ENCODE peak calls at places on chromosome 5, in nine cellular contexts. Q, T, W, A, L, P, I, X and R are unnamed samples. For H3K4me1, the result is how much of the 10 kb centered on the place peaks cover.

GRCh38 chr5:39765381-39765780 is 340.6 kb upstream of the DAB2 start:
- DNase-seq in Q (no peak), T (no peak), W (no peak), A (no peak), L (no peak), P (no peak), I (no peak), X (no peak), R (no peak)

GRCh38 chr5:133425764-133426738 is 186.3 kb downstream of the FSTL4 start:
- DNase-seq in Q (no peak), T (no peak), W (no peak), A (peak), L (no peak), P (no peak), I (no peak), X (no peak), R (no peak)

GRCh38 chr5:107058239-107058638 is 612.5 kb downstream of the EFNA5 start:
- DNase-seq in Q (no peak), T (no peak), W (no peak), A (no peak), L (peak), P (no peak), I (no peak), X (no peak), R (no peak)

GRCh38 chr5:32311404-32312193 is 1.1 kb downstream of the MTMR12 start:
- DNase-seq in Q (peak), T (no peak), W (no peak), A (peak), L (no peak), P (no peak), I (peak), X (peak), R (no peak)

GRCh38 chr5:119315516-119315949 is 40.3 kb upstream of the TNFAIP8 start:
- DNase-seq in Q (peak), T (peak), W (peak), A (no peak), L (peak), P (no peak), I (peak), X (peak), R (no peak)

GRCh38 chr5:17355585-17356346 is 138.3 kb downstream of the BASP1 start:
- DNase-seq in Q (no peak), T (no peak), W (no peak), A (no peak), L (peak), P (no peak), I (no peak), X (no peak), R (no peak)

GRCh38 chr5:120564013-120564412 is 99.9 kb downstream of the PRR16 start:
- DNase-seq in Q (no peak), T (no peak), W (peak), A (no peak), L (no peak), P (no peak), I (no peak), X (no peak), R (no peak)

GRCh38 chr5:40441733-40442132 is 238.0 kb upstream of the PTGER4 start:
- DNase-seq in Q (no peak), T (peak), W (no peak), A (no peak), L (no peak), P (no peak), I (no peak), X (no peak), R (no peak)

GRCh38 chr5:1099931-1100651 is 11.8 kb downstream of the SLC12A7 start:
- DNase-seq in Q (no peak), T (peak), W (peak), A (peak), L (no peak), P (peak), I (no peak), X (no peak), R (no peak)

GRCh38 chr5:178394074-178394473 is 161.5 kb upstream of the PHYKPL start:
- DNase-seq in Q (no peak), T (no peak), W (no peak), A (no peak), L (no peak), P (no peak), I (no peak), X (no peak), R (no peak)

GRCh38 chr5:173035904-173036707 is 20.0 kb upstream of the CREBRF start:
- DNase-seq in Q (no peak), T (no peak), W (no peak), A (no peak), L (no peak), P (no peak), I (peak), X (no peak), R (no peak)

GRCh38 chr5:173027905-173028304 is 28.2 kb upstream of the CREBRF start:
- DNase-seq in Q (no peak), T (no peak), W (no peak), A (no peak), L (no peak), P (no peak), I (no peak), X (no peak), R (no peak)

GRCh38 chr5:173029499-173029921 is 26.6 kb upstream of the CREBRF start:
- DNase-seq in Q (peak), T (no peak), W (no peak), A (no peak), L (no peak), P (no peak), I (peak), X (no peak), R (no peak)

GRCh38 chr5:173028811-173029327 is 27.3 kb upstream of the CREBRF start:
- DNase-seq in Q (no peak), T (no peak), W (no peak), A (no peak), L (no peak), P (no peak), I (no peak), X (no peak), R (no peak)

DNA sequence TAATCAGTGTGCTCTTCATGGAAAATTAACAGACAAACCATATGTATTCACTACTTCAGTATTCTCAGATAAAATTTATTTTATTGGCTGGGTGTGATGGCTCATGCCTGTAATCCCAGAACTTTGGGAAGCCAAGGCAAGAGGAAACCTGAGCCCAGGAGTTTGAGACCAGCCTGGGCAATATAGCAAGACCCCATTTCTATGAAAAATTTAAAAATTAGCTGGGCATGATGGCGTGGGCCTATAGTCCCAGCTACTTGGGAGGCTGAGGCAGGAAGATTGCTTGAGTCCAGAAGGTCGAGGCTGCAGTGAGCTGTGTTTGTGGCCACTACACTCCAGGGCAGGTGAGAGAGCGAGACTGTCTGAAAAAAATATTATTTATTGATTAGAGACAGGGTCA is 23.4 kb upstream of the CREBRF start:
- DNase-seq in Q (no peak), T (no peak), W (no peak), A (no peak), L (no peak), P (no peak), I (no peak), X (no peak), R (no peak)
- H3K4me1 ChIP-seq in Q (under half), T (half or more), W (under half), A (under half), L (under half), P (half or more), I (half or more), X (half or more), R (half or more)

GRCh38 chr5:149800563-149801103 is 70.5 kb downstream of the PPARGC1B start:
- DNase-seq in Q (peak), T (no peak), W (no peak), A (no peak), L (no peak), P (no peak), I (no peak), X (no peak), R (no peak)
- H3K4me1 ChIP-seq in Q (under half), T (under half), W (under half), A (under half), L (half or more), P (under half), I (under half), X (under half), R (half or more)

DNA sequence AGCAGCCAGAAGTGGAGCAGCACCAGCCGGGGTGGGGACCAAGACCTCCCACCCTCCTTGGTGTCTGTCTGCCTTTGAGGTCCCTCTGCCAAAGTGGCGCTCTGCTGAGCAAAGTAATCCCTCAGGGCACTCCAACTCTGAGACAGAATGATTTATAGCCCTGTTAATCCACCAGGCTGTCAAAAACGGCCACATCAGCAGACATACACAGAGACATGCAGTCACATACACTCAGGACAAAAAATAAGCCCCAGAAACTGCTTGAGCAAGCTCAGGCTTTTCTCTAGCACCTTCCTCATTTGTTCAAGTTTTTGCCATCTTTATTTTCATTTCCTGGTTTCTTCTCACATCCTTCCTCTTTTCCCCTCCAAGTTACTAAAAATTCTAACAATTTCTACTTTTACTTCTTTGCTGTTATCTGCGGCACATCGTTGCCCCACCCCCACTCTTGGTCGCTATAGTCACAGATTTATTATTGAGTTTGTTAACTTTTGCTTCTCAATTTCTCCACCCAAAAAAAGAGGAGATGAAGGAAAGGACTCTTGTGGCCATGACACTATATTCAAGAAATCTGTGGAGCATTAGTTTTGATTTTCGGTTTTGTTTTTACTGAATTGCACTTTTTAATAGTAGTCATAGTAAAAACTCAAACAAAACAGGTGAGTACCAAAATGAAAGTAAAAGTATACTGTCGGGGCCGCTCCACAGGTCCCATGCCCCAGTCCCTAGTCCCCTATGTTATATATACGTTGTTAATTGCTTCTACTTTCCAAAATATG is 17.4 kb upstream of the ADRB2 start:
- DNase-seq in Q (peak), T (peak), W (no peak), A (no peak), L (no peak), P (no peak), I (peak), X (peak), R (no peak)
- H3K4me1 ChIP-seq in Q (under half), T (under half), W (under half), A (under half), L (under half), P (half or more), I (half or more), X (half or more), R (under half)

DNA sequence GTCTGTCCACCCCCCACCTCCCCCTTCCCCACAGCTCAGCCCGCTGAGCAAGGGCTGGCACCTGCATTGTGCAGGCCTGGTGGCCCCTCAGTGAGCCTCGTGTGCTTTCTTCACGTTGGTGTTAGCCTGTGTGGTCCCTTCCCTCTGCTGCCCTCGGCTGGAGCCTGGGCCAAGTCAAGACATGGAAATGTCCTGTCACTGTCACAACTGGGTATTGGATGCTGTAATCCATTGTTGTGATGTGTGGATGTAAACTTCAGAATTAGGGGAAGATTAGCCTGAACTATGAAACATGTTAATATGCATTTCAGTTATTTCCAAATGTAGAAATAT is 103.9 kb downstream of the TRIO start:
- DNase-seq in Q (no peak), T (no peak), W (no peak), A (peak), L (no peak), P (peak), I (no peak), X (no peak), R (no peak)
- H3K4me1 ChIP-seq in Q (under half), T (under half), W (under half), A (half or more), L (under half), P (under half), I (under half), X (under half), R (under half)

GRCh38 chr5:14745188-14745563 is 80.7 kb downstream of the OTULIN start:
- DNase-seq in Q (no peak), T (no peak), W (no peak), A (no peak), L (no peak), P (no peak), I (peak), X (no peak), R (no peak)
- H3K4me1 ChIP-seq in Q (under half), T (under half), W (under half), A (under half), L (under half), P (under half), I (under half), X (under half), R (under half)

GRCh38 chr5:172868436-172868923 is 34.4 kb downstream of the ERGIC1 start:
- DNase-seq in Q (peak), T (no peak), W (no peak), A (no peak), L (peak), P (no peak), I (no peak), X (no peak), R (no peak)
- H3K4me1 ChIP-seq in Q (half or more), T (under half), W (under half), A (under half), L (half or more), P (half or more), I (under half), X (half or more), R (half or more)

GRCh38 chr5:160166069-160166972 is 47.1 kb upstream of the PWWP2A start:
- DNase-seq in Q (no peak), T (no peak), W (peak), A (peak), L (no peak), P (no peak), I (no peak), X (no peak), R (no peak)
- H3K4me1 ChIP-seq in Q (under half), T (under half), W (under half), A (under half), L (under half), P (under half), I (under half), X (under half), R (under half)

DNA sequence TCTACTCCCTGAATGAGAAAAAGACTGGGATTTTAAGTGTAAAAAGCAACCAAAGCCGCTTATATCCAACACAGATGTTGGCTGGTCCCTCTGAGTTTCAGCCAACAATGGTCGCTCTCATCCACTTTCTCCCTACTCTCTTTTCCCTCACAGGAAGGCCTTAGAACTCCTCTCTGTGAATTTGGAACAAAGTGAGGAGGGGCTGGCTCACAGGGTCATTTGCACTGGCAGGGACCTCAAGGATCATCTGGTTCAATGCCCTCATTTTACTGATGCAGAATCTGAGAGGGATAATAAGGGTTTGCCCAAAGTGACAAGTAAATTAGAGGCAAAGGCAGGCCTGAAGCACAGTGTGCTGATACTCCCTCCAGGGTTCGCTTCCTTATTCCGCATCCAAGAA is 63.9 kb downstream of the DPYSL3 start:
- DNase-seq in Q (no peak), T (no peak), W (no peak), A (peak), L (no peak), P (no peak), I (no peak), X (no peak), R (no peak)
- H3K4me1 ChIP-seq in Q (under half), T (under half), W (under half), A (half or more), L (under half), P (under half), I (under half), X (under half), R (under half)

DNA sequence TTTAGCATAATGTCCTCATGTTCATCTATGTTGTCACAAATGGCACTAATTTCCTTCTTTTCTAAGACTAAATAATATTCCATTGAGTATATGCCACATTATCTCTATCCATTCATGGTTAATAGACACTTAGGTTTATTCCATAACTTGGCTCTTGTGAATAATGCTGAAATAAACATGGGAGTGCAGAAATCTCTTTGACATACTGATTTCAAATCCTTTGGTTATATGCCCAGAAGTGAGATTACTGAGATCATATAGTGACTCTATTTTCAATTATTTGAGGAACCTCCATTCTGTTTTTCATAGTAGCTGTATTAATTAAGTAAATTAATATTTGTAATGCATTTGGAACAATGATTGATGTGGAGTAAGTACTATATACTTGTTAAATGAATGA is 13.0 kb downstream of the SMIM3 start:
- DNase-seq in Q (no peak), T (no peak), W (no peak), A (no peak), L (no peak), P (no peak), I (no peak), X (no peak), R (no peak)
- H3K4me1 ChIP-seq in Q (under half), T (under half), W (under half), A (under half), L (under half), P (under half), I (under half), X (under half), R (half or more)

GRCh38 chr5:74954919-74955318 is 88.7 kb upstream of the FAM169A start:
- DNase-seq in Q (no peak), T (no peak), W (no peak), A (no peak), L (no peak), P (no peak), I (no peak), X (no peak), R (no peak)
- H3K4me1 ChIP-seq in Q (under half), T (under half), W (under half), A (under half), L (under half), P (under half), I (under half), X (under half), R (under half)